ENCODE peak calls at places on chromosomes 6 and 20, in eight cellular contexts. M, B, Q, V, I, Y, L and X are unnamed samples.

GRCh38 chr20:44288252-44288651 is 22.8 kb downstream of the FITM2 start:
- DNase-seq in B (no peak), Y (no peak), Q (no peak), I (no peak), L (no peak), M (no peak), V (no peak), X (no peak)

GRCh38 chr6:44180886-44181285 is 22.3 kb downstream of the CAPN11 start:
- DNase-seq in Q (no peak), B (no peak), V (no peak), Y (no peak), L (no peak), I (no peak), M (no peak), X (no peak)

GRCh38 chr6:35178932-35179832 is 34.6 kb upstream of the SCUBE3 start:
- DNase-seq in I (no peak), Q (no peak), V (no peak), M (no peak), L (no peak), Y (no peak), B (no peak), X (no peak)

GRCh38 chr20:8361008-8361652 is 229.1 kb downstream of the PLCB1 start:
- DNase-seq in Q (no peak), M (no peak), V (no peak), B (no peak), Y (no peak), L (no peak), I (no peak), X (no peak)

GRCh38 chr20:12383770-12384304 is 466.1 kb downstream of the BTBD3 start:
- DNase-seq in B (no peak), I (no peak), Q (no peak), M (no peak), L (no peak), V (no peak), Y (no peak), X (no peak)

GRCh38 chr20:58028123-58028522 is 200.3 kb downstream of the ANKRD60 start:
- DNase-seq in Q (no peak), M (no peak), L (no peak), B (no peak), I (no peak), Y (no peak), V (no peak), X (no peak)

GRCh38 chr20:57588596-57588995 is 27.7 kb downstream of the PCK1 start:
- DNase-seq in B (no peak), M (no peak), Q (no peak), I (no peak), Y (no peak), L (no peak), V (no peak), X (no peak)

GRCh38 chr6:4819706-4820283 is 43.6 kb downstream of the CDYL start:
- DNase-seq in B (no peak), L (no peak), Y (no peak), Q (no peak), M (no peak), V (no peak), I (no peak), X (no peak)

GRCh38 chr6:161434921-161435411 is 161.1 kb upstream of the AGPAT4 start:
- DNase-seq in V (peak; percentile 38), Q (no peak), M (no peak), Y (no peak), I (peak; percentile 64), B (no peak), L (peak; percentile 40), X (peak; percentile 96)

GRCh38 chr6:12075067-12075563 is 63.0 kb downstream of the HIVEP1 start:
- DNase-seq in M (no peak), Y (no peak), Q (no peak), V (no peak), B (peak; percentile 6), I (no peak), L (no peak), X (no peak)

GRCh38 chr6:152463183-152463582 is 174.0 kb downstream of the SYNE1 start:
- DNase-seq in I (no peak), L (no peak), V (no peak), Q (no peak), B (no peak), M (no peak), Y (no peak), X (no peak)

GRCh38 chr6:116444991-116445566 is 16.1 kb upstream of the CALHM6 start:
- DNase-seq in L (no peak), B (no peak), V (no peak), I (no peak), Q (no peak), Y (no peak), M (no peak), X (no peak)

GRCh38 chr6:109130065-109130464 is 34.8 kb downstream of the CEP57L1 start:
- DNase-seq in V (no peak), B (no peak), Y (no peak), Q (no peak), I (no peak), M (no peak), L (no peak), X (no peak)

GRCh38 chr20:8153281-8153908 is 21.3 kb downstream of the PLCB1 start:
- DNase-seq in L (no peak), Q (no peak), B (peak; percentile 43), I (no peak), V (no peak), Y (no peak), M (no peak), X (no peak)

GRCh38 chr20:56689318-56689717 is 60.2 kb downstream of the TFAP2C start:
- DNase-seq in B (no peak), L (no peak), M (no peak), I (no peak), Q (no peak), Y (no peak), V (no peak), X (peak; percentile 40)

GRCh38 chr6:4958624-4959023 is 45.2 kb downstream of the RPP40 start:
- DNase-seq in B (no peak), M (no peak), I (no peak), V (no peak), Y (no peak), L (no peak), Q (no peak), X (no peak)

GRCh38 chr6:7730411-7730810 is 4.5 kb downstream of the BMP6 start:
- DNase-seq in Q (no peak), Y (no peak), B (no peak), M (no peak), I (no peak), L (no peak), V (no peak), X (no peak)

GRCh38 chr6:7730003-7730402 is 4.1 kb downstream of the BMP6 start:
- DNase-seq in I (no peak), B (no peak), M (no peak), Q (no peak), V (no peak), L (no peak), Y (no peak), X (no peak)

GRCh38 chr6:7727150-7727950 is 1.5 kb downstream of the BMP6 start:
- DNase-seq in Y (no peak), I (no peak), Q (no peak), V (no peak), B (no peak), L (no peak), M (no peak), X (no peak)

GRCh38 chr6:7727951-7728854 is 2.3 kb downstream of the BMP6 start:
- DNase-seq in Q (peak; percentile 69), L (no peak), I (no peak), M (no peak), Y (peak; percentile 66), V (peak; percentile 37), B (no peak), X (no peak)

GRCh38 chr6:7728855-7729590 is 3.1 kb downstream of the BMP6 start:
- DNase-seq in V (no peak), I (no peak), B (no peak), M (no peak), Q (no peak), L (no peak), Y (no peak), X (no peak)
- H3K27me3 ChIP-seq in V (no peaks in the 10 kb centered on the region), I (no peaks in the 10 kb centered on the region), B (peaks cover 35% of the 10 kb centered on the region), M (no peaks in the 10 kb centered on the region), Q (peaks cover 44% of the 10 kb centered on the region), L (peaks cover 23% of the 10 kb centered on the region), Y (peaks cover 89% of the 10 kb centered on the region), X (peaks cover 17% of the 10 kb centered on the region)

GRCh38 chr6:38987503-38987902 is 61.1 kb upstream of the GLP1R start:
- DNase-seq in Y (no peak), L (no peak), B (no peak), M (no peak), I (no peak), Q (no peak), V (no peak), X (no peak)
- H3K4me3 ChIP-seq in Y (no peak overlapping the region), L (no peak overlapping the region), B (no peak overlapping the region), M (no peak overlapping the region), I (no peak overlapping the region), Q (no peak overlapping the region), V (no peak overlapping the region), X (no peak overlapping the region)

DNA sequence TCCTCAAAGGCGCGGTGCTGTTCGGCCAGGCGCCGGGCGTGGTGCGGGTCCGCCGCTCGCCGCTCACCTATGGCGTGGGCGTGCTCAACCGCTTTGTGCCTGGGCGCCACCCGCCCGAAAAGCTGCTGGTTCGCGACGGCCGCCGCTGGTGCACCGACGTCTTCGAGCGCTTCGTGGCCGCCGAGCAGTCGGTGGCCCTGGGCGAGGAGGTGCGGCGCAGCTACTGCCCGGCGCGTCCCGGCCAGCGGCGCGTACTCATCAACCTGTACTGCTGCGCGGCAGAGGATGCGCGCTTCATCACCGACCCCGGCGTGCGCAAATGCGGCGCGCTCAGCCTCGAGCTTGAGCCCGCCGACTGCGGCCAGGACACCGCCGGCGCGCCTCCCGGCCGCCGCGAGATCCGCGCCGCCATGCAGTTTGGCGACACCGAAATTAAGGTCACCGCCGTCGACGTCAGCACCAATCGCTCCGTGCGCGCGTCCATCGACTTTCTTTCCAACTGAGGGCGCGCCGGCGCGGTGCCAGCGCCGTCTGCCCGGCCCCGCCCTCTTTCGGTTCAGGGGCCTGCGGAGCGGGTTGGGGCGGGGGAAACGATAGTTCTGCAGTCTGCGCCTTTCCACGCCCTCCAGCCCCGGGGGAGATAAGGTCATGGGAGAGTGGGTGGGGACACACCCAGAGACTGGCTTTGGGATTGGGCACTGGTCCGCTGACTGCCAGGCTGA is 15.7 kb downstream of the ADISSP start:
- DNase-seq in I (peak; percentile 48), L (no peak), Q (peak; percentile 84), B (peak; percentile 34), M (no peak), Y (no peak), V (peak; percentile 57), X (no peak)
- H3K27me3 ChIP-seq in I (no peaks in the 10 kb centered on the region), L (no peaks in the 10 kb centered on the region), Q (peaks cover 13% of the 10 kb centered on the region), B (no peaks in the 10 kb centered on the region), M (no peaks in the 10 kb centered on the region), Y (peaks cover 3% of the 10 kb centered on the region), V (no peaks in the 10 kb centered on the region), X (no peaks in the 10 kb centered on the region)

DNA sequence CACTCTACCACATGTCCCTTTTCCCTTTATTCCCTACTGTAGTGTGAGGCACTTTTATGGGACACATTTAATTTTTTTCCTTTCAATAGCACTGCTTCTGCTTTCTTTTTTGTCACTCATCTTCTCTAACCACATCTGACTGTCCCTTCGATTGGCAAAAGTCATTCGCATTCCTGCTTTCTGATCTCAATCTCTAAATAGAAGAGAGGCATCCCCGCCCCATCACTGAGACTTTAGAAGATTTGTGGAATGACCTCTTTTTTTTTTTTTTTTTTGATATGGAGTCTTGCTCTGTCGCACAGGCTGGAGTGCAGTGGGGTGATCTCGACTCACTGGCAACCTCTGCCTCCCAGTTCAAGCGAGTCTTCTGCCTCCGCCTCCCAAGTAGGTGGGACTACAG is 9.1 kb downstream of the ZNF292 start:
- DNase-seq in L (no peak), Y (no peak), I (no peak), V (no peak), B (no peak), Q (no peak), M (no peak), X (no peak)
- H3K4me3 ChIP-seq in L (no peak overlapping the region), Y (no peak overlapping the region), I (no peak overlapping the region), V (no peak overlapping the region), B (no peak overlapping the region), Q (no peak overlapping the region), M (no peak overlapping the region), X (no peak overlapping the region)